ENCODE peak calls at places on chromosomes 3 and 15, in nine cellular contexts. P is B cell; E is stimulated activated CD4-positive, alpha-beta T cell treated with anti-CD3 and anti-CD28 coated beads, Interleukin-15, amount 100 ng/mL, for 24 hours; J is HEK293T; X is NAMALWA; M is KG1; B is psoas muscle; Q is NCI-H1105 treated with DMSO at 0.1 percent for 48 hours; Y is left ventricle myocardium superior. V is an unnamed sample.

GRCh38 chr3:148789156-148789555 is 38.5 kb upstream of the CPB1 start:
- DNase-seq in Y (no peak), E (no peak), B (no peak), J (peak), P (no peak), Q (no peak), M (no peak), X (no peak), V (no peak)

GRCh38 chr3:8500208-8500961 is 1.2 kb upstream of the LMCD1 start:
- DNase-seq in Q (no peak), Y (no peak), B (no peak), J (no peak), E (no peak), M (no peak), P (no peak), X (no peak), V (no peak)

GRCh38 chr3:11138371-11138770 is 15.9 kb upstream of the HRH1 start:
- DNase-seq in J (no peak), B (no peak), X (no peak), P (no peak), Y (no peak), E (no peak), Q (no peak), M (no peak), V (no peak)

GRCh38 chr15:98903377-98904018 is 104.1 kb downstream of the PGPEP1L start:
- DNase-seq in B (no peak), M (no peak), Y (no peak), J (no peak), Q (no peak), P (no peak), E (peak), X (no peak), V (no peak)

GRCh38 chr3:3307491-3307890 is 128.0 kb upstream of the CRBN start:
- DNase-seq in Y (no peak), X (no peak), M (peak), Q (no peak), J (no peak), P (no peak), E (no peak), B (no peak), V (no peak)

GRCh38 chr3:53169045-53169831 is 8.2 kb downstream of the PRKCD start:
- DNase-seq in M (no peak), Y (no peak), E (no peak), B (no peak), J (no peak), Q (no peak), P (no peak), X (no peak), V (no peak)

GRCh38 chr15:66078196-66078928 is 175.2 kb downstream of the MEGF11 start:
- DNase-seq in Y (no peak), B (no peak), X (no peak), P (no peak), M (no peak), E (no peak), J (no peak), Q (no peak), V (no peak)

GRCh38 chr3:102530443-102531195 is 95.8 kb downstream of the ZPLD1 start:
- DNase-seq in B (no peak), E (no peak), P (no peak), Y (no peak), Q (no peak), J (no peak), X (no peak), M (no peak), V (no peak)

GRCh38 chr3:133437391-133438093 is 37.7 kb downstream of the BFSP2 start:
- DNase-seq in E (no peak), Y (no peak), J (peak), P (no peak), Q (peak), X (peak), M (no peak), B (no peak), V (peak)

GRCh38 chr3:171001957-171002694 is 24.4 kb downstream of the SLC2A2 start:
- DNase-seq in P (no peak), X (no peak), B (no peak), M (no peak), Y (no peak), Q (no peak), J (no peak), E (no peak), V (no peak)

GRCh38 chr3:126023390-126023789 is 54.4 kb downstream of the ROPN1B start:
- DNase-seq in X (no peak), Q (no peak), P (no peak), Y (no peak), M (no peak), J (no peak), E (no peak), B (no peak), V (no peak)

GRCh38 chr15:48602358-48603122 is 43.0 kb downstream of the FBN1 start:
- DNase-seq in B (no peak), M (no peak), Y (no peak), P (no peak), Q (no peak), X (no peak), E (no peak), J (no peak), V (no peak)

GRCh38 chr3:13002398-13003124 is 70.7 kb downstream of the IQSEC1 start:
- DNase-seq in B (no peak), Q (no peak), E (no peak), X (peak), Y (no peak), J (no peak), M (no peak), P (no peak), V (no peak)

GRCh38 chr15:95742836-95743235 is 587.7 kb upstream of the NR2F2 start:
- DNase-seq in Q (peak), M (no peak), X (no peak), B (no peak), Y (no peak), J (no peak), E (no peak), P (no peak), V (no peak)

GRCh38 chr3:124351430-124352142 is 359.7 kb upstream of the ROPN1 start:
- DNase-seq in M (no peak), X (peak), E (no peak), B (no peak), Y (no peak), J (peak), Q (peak), P (no peak), V (peak)

GRCh38 chr3:29759443-29760033 is 478.7 kb downstream of the RBMS3 start:
- DNase-seq in P (no peak), Q (peak), X (no peak), B (peak), J (no peak), E (no peak), Y (peak), M (no peak), V (no peak)

GRCh38 chr15:42159381-42160015 is 3.1 kb upstream of the PLA2G4F start:
- DNase-seq in J (no peak), B (peak), Q (no peak), X (no peak), Y (peak), M (no peak), P (peak), E (no peak), V (no peak)

GRCh38 chr15:74178326-74179100 is 5.0 kb downstream of the ISLR start:
- DNase-seq in P (no peak), E (no peak), Q (no peak), Y (no peak), M (no peak), J (no peak), X (no peak), B (no peak), V (no peak)

GRCh38 chr3:122030381-122031122 is 8.5 kb upstream of the ILDR1 start:
- DNase-seq in Y (no peak), B (no peak), E (peak), J (no peak), Q (no peak), M (no peak), P (no peak), X (peak), V (no peak)

GRCh38 chr3:192892981-192893827 is 24.5 kb downstream of the MB21D2 start:
- DNase-seq in Y (peak), E (peak), M (peak), J (peak), X (no peak), Q (no peak), B (peak), P (peak), V (no peak)

GRCh38 chr3:10766049-10766705 is 49.9 kb upstream of the SLC6A11 start:
- DNase-seq in B (no peak), Q (no peak), P (no peak), M (no peak), Y (no peak), X (no peak), J (no peak), E (no peak), V (no peak)

GRCh38 chr15:41367418-41367817 is 34.7 kb downstream of the NUSAP1 start:
- DNase-seq in J (no peak), Q (no peak), B (no peak), M (no peak), E (no peak), P (no peak), X (no peak), Y (no peak), V (no peak)

GRCh38 chr3:72571052-72571451 is 277.2 kb downstream of the SHQ1 start:
- DNase-seq in M (no peak), Q (no peak), X (no peak), P (no peak), B (no peak), J (no peak), Y (no peak), E (no peak), V (no peak)

GRCh38 chr3:58355174-58355573 is 22.5 kb downstream of the PXK start:
- DNase-seq in P (peak), E (no peak), B (no peak), X (peak), Y (no peak), Q (no peak), M (no peak), J (no peak), V (peak)

GRCh38 chr15:59762558-59762957 is 73.4 kb upstream of the BNIP2 start:
- DNase-seq in Q (no peak), M (no peak), P (no peak), E (no peak), Y (no peak), B (no peak), J (no peak), X (no peak), V (no peak)

GRCh38 chr15:67180514-67181191 is 73.8 kb downstream of the AAGAB start:
- DNase-seq in M (no peak), Y (no peak), B (no peak), E (no peak), X (no peak), J (no peak), P (peak), Q (no peak), V (no peak)

GRCh38 chr3:40329081-40329480 is 19.6 kb downstream of the EIF1B start:
- DNase-seq in X (no peak), B (no peak), Y (no peak), M (no peak), J (no peak), E (no peak), P (no peak), Q (no peak), V (no peak)

GRCh38 chr3:196458063-196458462 is 25.8 kb upstream of the UBXN7 start:
- DNase-seq in Y (no peak), B (no peak), M (no peak), E (no peak), X (no peak), J (no peak), Q (no peak), P (no peak), V (no peak)

GRCh38 chr15:49852756-49853155 is 231.9 kb downstream of the DTWD1 start:
- DNase-seq in M (no peak), X (no peak), J (no peak), B (no peak), P (no peak), E (no peak), Y (no peak), Q (no peak), V (no peak)

GRCh38 chr3:122609798-122610559 is 32.5 kb downstream of the PARP15 start:
- DNase-seq in J (no peak), M (no peak), B (no peak), Q (no peak), E (peak), Y (no peak), P (no peak), X (no peak), V (no peak)

GRCh38 chr15:66041276-66041675 is 172.0 kb downstream of the RAB11A start:
- DNase-seq in X (no peak), P (no peak), B (no peak), M (no peak), Q (no peak), E (no peak), J (no peak), Y (no peak), V (no peak)

GRCh38 chr3:134038716-134039115 is 9.0 kb upstream of the SLCO2A1 start:
- DNase-seq in X (no peak), Q (no peak), P (peak), J (no peak), M (no peak), B (no peak), E (no peak), Y (no peak), V (no peak)

GRCh38 chr15:88448991-88449461 is 18.2 kb downstream of the MRPL46 start:
- DNase-seq in P (no peak), X (no peak), J (no peak), E (no peak), B (no peak), Y (no peak), Q (no peak), M (no peak), V (no peak)

GRCh38 chr3:33858131-33858530 is 59.7 kb downstream of the PDCD6IP start:
- DNase-seq in E (no peak), J (no peak), Q (no peak), M (no peak), X (no peak), P (no peak), B (no peak), Y (no peak), V (no peak)

GRCh38 chr3:148943531-148944200 is 47.7 kb upstream of the GYG1 start:
- DNase-seq in M (peak), B (no peak), Y (no peak), E (peak), P (no peak), Q (peak), J (peak), X (peak), V (peak)

GRCh38 chr3:106033654-106034053 is 164.8 kb upstream of the CBLB start:
- DNase-seq in Q (no peak), B (no peak), E (no peak), J (no peak), Y (no peak), M (no peak), X (no peak), P (no peak), V (no peak)

GRCh38 chr3:51967384-51968174 is at the start of gene PCBP4:
- DNase-seq in Q (peak), Y (peak), X (no peak), M (no peak), E (peak), J (peak), P (no peak), B (peak), V (no peak)

GRCh38 chr3:41900265-41900664 is 61.6 kb downstream of the ULK4 start:
- DNase-seq in Y (no peak), J (no peak), P (no peak), X (no peak), Q (no peak), B (no peak), E (no peak), M (no peak), V (no peak)

GRCh38 chr15:90214553-90215205 is 13.5 kb downstream of the SEMA4B start:
- DNase-seq in M (no peak), E (no peak), X (peak), Y (no peak), J (peak), P (peak), Q (no peak), B (no peak), V (peak)